ENCODE peak calls at places on chromosome 19, in four cellular contexts. S is suprapubic skin, M is body of pancreas, P is heart left ventricle. U is an unnamed sample. For H3K4me1, the result is how much of the 10 kb centered on the place peaks cover.

GRCh38 chr19:902093-902370 is 8.7 kb downstream of the RNU6-9 start:
- DNase-seq in S (no peak), M (no peak), P (no peak), U (no peak)

GRCh38 chr19:10430505-10431253 is 10.3 kb downstream of the PDE4A start:
- DNase-seq in S (no peak), M (peak), P (peak), U (peak)

GRCh38 chr19:2064788-2065524 is 13.9 kb upstream of the MKNK2 start:
- DNase-seq in S (peak), M (peak), P (no peak), U (peak)

GRCh38 chr19:23470873-23471555 is 75.7 kb upstream of the ZNF91 start:
- DNase-seq in S (no peak), M (no peak), P (no peak), U (no peak)

GRCh38 chr19:52695996-52696395 is 38.8 kb downstream of the ZNF611 start:
- DNase-seq in S (no peak), M (no peak), P (no peak), U (no peak)

GRCh38 chr19:13633109-13633508 is 126.8 kb upstream of the CACNA1A start:
- DNase-seq in S (no peak), M (peak), P (no peak), U (no peak)

GRCh38 chr19:35975608-35976214 is 19.3 kb upstream of the SDHAF1 start:
- DNase-seq in S (no peak), M (no peak), P (no peak), U (no peak)

GRCh38 chr19:18257503-18258470 is 16.5 kb downstream of the IQCN start:
- DNase-seq in S (no peak), M (no peak), P (no peak), U (no peak)

GRCh38 chr19:46111376-46111775 is 13.1 kb downstream of the IGFL3 start:
- DNase-seq in S (no peak), M (no peak), P (no peak), U (no peak)

GRCh38 chr19:48006762-48007161 is 12.3 kb downstream of the ELSPBP1 start:
- DNase-seq in S (no peak), M (no peak), P (no peak), U (no peak)

GRCh38 chr19:9043524-9043923 is 33.3 kb upstream of the MUC16 start:
- DNase-seq in S (no peak), M (no peak), P (no peak), U (no peak)

GRCh38 chr19:35742121-35742724 is at the start of gene IGFLR1:
- DNase-seq in S (no peak), M (no peak), P (no peak), U (no peak)

GRCh38 chr19:38457202-38457601 is 23.7 kb downstream of the RYR1 start:
- DNase-seq in S (no peak), M (no peak), P (no peak), U (no peak)

GRCh38 chr19:56623006-56623405 is 20.0 kb upstream of the SMIM17 start:
- DNase-seq in S (no peak), M (no peak), P (no peak), U (no peak)

GRCh38 chr19:4083677-4084546 is 17.2 kb upstream of the ZBTB7A start:
- DNase-seq in S (no peak), M (no peak), P (peak), U (no peak)

GRCh38 chr19:4088065-4088679 is 21.5 kb upstream of the ZBTB7A start:
- DNase-seq in S (peak), M (no peak), P (no peak), U (no peak)

GRCh38 chr19:4084547-4084877 is 17.8 kb upstream of the ZBTB7A start:
- DNase-seq in S (no peak), M (no peak), P (no peak), U (no peak)

GRCh38 chr19:4088975-4089374 is 22.3 kb upstream of the ZBTB7A start:
- DNase-seq in S (no peak), M (no peak), P (no peak), U (no peak)

GRCh38 chr19:4086336-4086953 is 19.7 kb upstream of the ZBTB7A start:
- DNase-seq in S (no peak), M (no peak), P (no peak), U (no peak)
- H3K4me1 ChIP-seq in S (under half), M (under half), P (under half), U (under half)

GRCh38 chr19:51097166-51097736 is 11.0 kb downstream of the CTU1 start:
- DNase-seq in S (no peak), M (peak), P (peak), U (peak)
- TF ChIP-seq CTCF in S (peak), M (peak), P (peak), U (peak)

GRCh38 chr19:41871573-41872383 is 5.3 kb upstream of the CD79A start:
- DNase-seq in S (no peak), M (no peak), P (peak), U (no peak)
- TF ChIP-seq POLR2A in S (no peak), M (no peak), P (no peak), U (no peak)

GRCh38 chr19:5953034-5953589 is 24.8 kb downstream of the RANBP3 start:
- DNase-seq in S (no peak), M (no peak), P (no peak), U (no peak)

GRCh38 chr19:5954293-5954692 is 23.6 kb downstream of the RANBP3 start:
- DNase-seq in S (no peak), M (no peak), P (no peak), U (no peak)

GRCh38 chr19:5955638-5955935 is 22.4 kb downstream of the RANBP3 start:
- DNase-seq in S (no peak), M (no peak), P (no peak), U (no peak)

GRCh38 chr19:5952193-5953033 is 25.5 kb downstream of the RANBP3 start:
- DNase-seq in S (no peak), M (no peak), P (no peak), U (no peak)

DNA sequence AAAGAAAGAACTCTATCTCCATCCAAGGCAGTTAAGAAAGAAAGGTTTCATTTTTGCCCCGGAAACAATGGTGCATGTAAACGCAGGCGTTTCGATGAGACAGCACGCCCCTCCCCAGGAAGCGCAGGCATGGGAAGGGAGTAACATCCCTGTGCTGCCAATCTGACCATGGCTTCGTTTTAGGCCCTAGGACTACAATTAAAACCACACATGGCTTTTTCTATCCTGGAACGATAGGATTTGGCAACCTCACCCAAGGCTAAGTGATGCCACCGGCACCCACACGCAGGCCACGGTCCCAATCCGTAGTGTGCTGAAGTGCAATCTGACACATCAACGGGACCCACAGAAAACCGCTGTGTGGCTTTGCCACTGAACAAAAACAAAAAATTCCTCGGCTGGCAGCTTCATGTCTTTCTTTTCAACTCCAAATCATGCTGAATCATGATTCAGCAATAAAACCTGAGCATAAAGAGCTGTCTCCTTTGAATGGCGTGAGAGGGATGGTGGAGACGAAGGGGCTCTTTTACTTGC is 24.2 kb downstream of the RANBP3 start:
- DNase-seq in S (no peak), M (no peak), P (no peak), U (peak)
- H3K4me1 ChIP-seq in S (half or more), M (half or more), P (half or more), U (half or more)

GRCh38 chr19:58330458-58330857 is 3.7 kb downstream of the ZSCAN22 start:
- DNase-seq in S (no peak), M (no peak), P (no peak), U (no peak)

GRCh38 chr19:58328999-58329398 is 2.2 kb downstream of the ZSCAN22 start:
- DNase-seq in S (no peak), M (no peak), P (no peak), U (no peak)

GRCh38 chr19:58325623-58326022 is 1.2 kb upstream of the ZSCAN22 start:
- DNase-seq in S (no peak), M (no peak), P (no peak), U (no peak)

GRCh38 chr19:58326914-58327726 is at the start of gene ZSCAN22:
- DNase-seq in S (peak), M (peak), P (peak), U (peak)

DNA sequence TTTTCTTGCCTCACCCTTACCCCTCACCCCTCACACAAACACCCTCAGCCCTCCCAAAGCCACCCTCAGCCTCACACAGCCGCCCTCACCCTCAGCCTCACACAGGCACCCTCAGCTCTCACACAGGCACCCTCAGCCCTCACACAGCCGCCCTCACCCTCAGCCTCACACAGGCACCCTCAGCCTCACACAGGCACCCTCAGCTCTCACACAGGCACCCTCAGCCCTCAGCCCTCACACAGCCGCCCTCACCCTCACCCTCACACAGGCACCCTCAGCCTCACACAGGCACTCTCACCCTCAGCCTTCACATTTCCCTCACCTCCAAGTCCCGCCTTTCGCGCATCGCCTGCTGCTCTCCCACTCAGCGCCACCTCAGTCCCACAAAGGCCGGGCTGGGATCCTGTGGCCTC is 287 bp upstream of the ZSCAN22 start:
- DNase-seq in S (no peak), M (no peak), P (no peak), U (no peak)
- TF ChIP-seq CTCF in S (no peak), M (no peak), P (no peak), U (no peak)